ENCODE peak calls at places on chromosomes 12 and 14, in seven cellular contexts. I is Peyer's patch, K is IMR-90, A is PC-3, H is psoas muscle, N is tibial artery, P is neuronal stem cell. J is an unnamed sample. For H3K27me3 and H3K9me3, the result is how much of the 10 kb centered on the place peaks cover.

GRCh38 chr14:32259368-32260013 is 56.4 kb upstream of the RNU6-8 start:
- DNase-seq in I (no peak), K (peak), A (peak), H (no peak), N (no peak), P (no peak), J (no peak)

GRCh38 chr14:99534863-99535262 is 53.7 kb downstream of the CCNK start:
- DNase-seq in I (no peak), K (no peak), A (no peak), H (no peak), N (no peak), P (peak), J (no peak)

GRCh38 chr12:46349253-46349652 is 23.3 kb downstream of the SLC38A2 start:
- DNase-seq in I (no peak), K (no peak), A (no peak), H (no peak), N (no peak), P (no peak), J (no peak)

GRCh38 chr12:104886418-104887401 is 71.4 kb downstream of the SLC41A2 start:
- DNase-seq in I (no peak), K (peak), A (peak), H (no peak), N (no peak), P (no peak), J (no peak)

GRCh38 chr12:2248087-2248900 is 195.5 kb downstream of the CACNA1C start:
- DNase-seq in I (no peak), K (peak), A (no peak), H (no peak), N (no peak), P (no peak), J (no peak)

GRCh38 chr12:94103986-94104385 is 44.4 kb upstream of the PLXNC1 start:
- DNase-seq in I (no peak), K (no peak), A (peak), H (no peak), N (no peak), P (no peak), J (no peak)

GRCh38 chr14:92686763-92687427 is 61.5 kb downstream of the LGMN start:
- DNase-seq in I (peak), K (peak), A (peak), H (peak), N (peak), P (peak), J (peak)

GRCh38 chr12:124654666-124655316 is 87.4 kb upstream of the NCOR2 start:
- DNase-seq in I (no peak), K (no peak), A (no peak), H (peak), N (no peak), P (no peak), J (no peak)

GRCh38 chr14:98138666-98139065 is 1133.3 kb downstream of the BCL11B start:
- DNase-seq in I (peak), K (no peak), A (peak), H (no peak), N (no peak), P (peak), J (peak)

GRCh38 chr12:119659289-119659897 is 8.5 kb upstream of the PRKAB1 start:
- DNase-seq in I (no peak), K (peak), A (peak), H (no peak), N (no peak), P (peak), J (peak)

GRCh38 chr14:105475916-105476845 is 1.6 kb downstream of the CRIP2 start:
- DNase-seq in I (no peak), K (peak), A (peak), H (peak), N (peak), P (no peak), J (no peak)

GRCh38 chr12:112170376-112170775 is 45.0 kb downstream of the TRAFD1 start:
- DNase-seq in I (no peak), K (no peak), A (peak), H (no peak), N (no peak), P (no peak), J (peak)

GRCh38 chr14:106378191-106378590 is 851.8 kb downstream of the TMEM121 start:
- DNase-seq in I (peak), K (no peak), A (no peak), H (no peak), N (no peak), P (no peak), J (no peak)

GRCh38 chr12:12562016-12562483 is 613 bp downstream of the DUSP16 start:
- DNase-seq in I (no peak), K (peak), A (peak), H (peak), N (no peak), P (peak), J (peak)

GRCh38 chr12:65754744-65755595 is 69.3 kb upstream of the HMGA2 start:
- DNase-seq in I (no peak), K (no peak), A (no peak), H (no peak), N (no peak), P (no peak), J (no peak)

GRCh38 chr14:91088585-91088984 is 25.3 kb upstream of the DGLUCY start:
- DNase-seq in I (no peak), K (no peak), A (no peak), H (peak), N (no peak), P (no peak), J (no peak)

GRCh38 chr12:51197736-51198567 is 19.9 kb downstream of the POU6F1 start:
- DNase-seq in I (no peak), K (no peak), A (no peak), H (no peak), N (no peak), P (no peak), J (no peak)

GRCh38 chr14:104142136-104143041 is 4.0 kb downstream of the KIF26A start:
- DNase-seq in I (no peak), K (no peak), A (no peak), H (peak), N (no peak), P (no peak), J (no peak)

GRCh38 chr14:39500253-39500652 is 68.0 kb upstream of the FBXO33 start:
- DNase-seq in I (no peak), K (no peak), A (no peak), H (no peak), N (no peak), P (no peak), J (no peak)

GRCh38 chr14:65444230-65444629 is 31.7 kb downstream of the FUT8 start:
- DNase-seq in I (no peak), K (no peak), A (peak), H (no peak), N (no peak), P (no peak), J (no peak)

GRCh38 chr12:14239350-14239934 is 126.0 kb upstream of the ATF7IP start:
- DNase-seq in I (peak), K (no peak), A (peak), H (no peak), N (peak), P (no peak), J (peak)

GRCh38 chr12:104975621-104976343 is 10.3 kb upstream of the NOPCHAP1 start:
- DNase-seq in I (no peak), K (peak), A (peak), H (no peak), N (no peak), P (no peak), J (no peak)

GRCh38 chr14:105517096-105517495 is 9.3 kb upstream of the TMEM121 start:
- DNase-seq in I (no peak), K (no peak), A (no peak), H (peak), N (no peak), P (no peak), J (no peak)

DNA sequence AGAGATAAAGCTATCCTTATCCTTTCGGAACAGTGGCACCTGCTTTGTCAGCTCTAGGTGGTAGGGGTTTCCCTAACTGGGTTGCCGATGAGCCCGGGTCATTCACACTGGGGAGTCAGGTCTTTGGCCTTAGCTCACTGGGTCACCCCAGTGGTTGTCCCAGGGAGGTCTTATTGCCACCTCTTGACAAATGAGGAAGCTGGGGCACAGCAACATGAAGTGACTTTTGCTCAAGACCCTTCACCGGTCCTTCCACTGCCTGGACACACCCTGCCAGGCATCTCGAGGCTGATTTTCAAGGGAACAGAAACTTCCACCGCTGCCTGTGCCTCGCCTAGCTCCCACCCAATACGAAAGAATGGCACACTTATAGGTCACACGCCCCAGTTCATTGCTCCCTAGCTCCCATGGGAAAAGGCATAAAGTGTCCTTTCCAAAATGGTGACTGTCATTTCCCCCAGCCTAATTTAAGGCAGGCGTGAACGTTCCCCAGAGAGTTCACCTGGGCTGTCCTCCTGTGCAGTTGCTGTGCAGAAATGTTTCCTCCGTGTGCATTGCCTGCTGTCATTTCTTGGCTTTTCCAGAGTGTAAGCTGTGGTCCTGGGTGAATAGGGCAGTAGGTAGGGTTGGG is 156.1 kb upstream of the CCND2 start:
- DNase-seq in I (no peak), K (no peak), A (no peak), H (no peak), N (no peak), P (no peak), J (no peak)
- H3K27me3 ChIP-seq in I (under half), K (under half), A (under half), H (under half), N (under half), P (under half), J (under half)

GRCh38 chr12:87141091-87141490 is 884.9 kb upstream of the MGAT4C start:
- DNase-seq in I (no peak), K (no peak), A (no peak), H (no peak), N (no peak), P (no peak), J (no peak)
- H3K9me3 ChIP-seq in I (under half), K (under half), A (under half), H (under half), N (under half), P (under half), J (under half)

GRCh38 chr12:66819587-66819986 is 140.7 kb upstream of the GRIP1 start:
- DNase-seq in I (no peak), K (no peak), A (no peak), H (no peak), N (no peak), P (no peak), J (no peak)
- H3K4me3 ChIP-seq in I (no peak), K (no peak), A (no peak), H (no peak), N (no peak), P (no peak), J (no peak)

GRCh38 chr12:107845226-107845979 is 70.9 kb downstream of the ASCL4 start:
- DNase-seq in I (no peak), K (no peak), A (no peak), H (no peak), N (no peak), P (no peak), J (no peak)
- H3K27me3 ChIP-seq in I (under half), K (under half), A (half or more), H (under half), N (under half), P (under half), J (half or more)